ENCODE peak calls at places on chromosomes 5 and 9, in seven cellular contexts. A is IMR-90, M is A549, O is uterus, W is vagina, K is breast epithelium, C is heart left ventricle. X is an unnamed sample.

GRCh38 chr5:34749431-34749872 is 89.5 kb upstream of the TTC23L start:
- DNase-seq in A (peak; percentile 89), M (no peak), O (no peak), W (no peak), K (no peak), C (no peak), X (no peak)

GRCh38 chr9:135574331-135574730 is 12.8 kb downstream of the PAEP start:
- DNase-seq in A (no peak), M (no peak), O (no peak), W (no peak), K (no peak), C (no peak), X (peak; percentile 15)

GRCh38 chr5:180071418-180072255 is at the start of gene RNF130:
- DNase-seq in A (peak; percentile 88), M (peak; percentile 87), O (peak; percentile 93), W (no peak), K (peak; percentile 80), C (peak; percentile 98), X (peak; percentile 87)

GRCh38 chr9:35814106-35814840 is 569 bp downstream of the HINT2 start:
- DNase-seq in A (peak; percentile 41), M (peak; percentile 70), O (peak; percentile 69), W (no peak), K (peak; percentile 47), C (peak; percentile 83), X (no peak)

GRCh38 chr5:176790921-176791320 is 19.4 kb upstream of the UNC5A start:
- DNase-seq in A (no peak), M (no peak), O (no peak), W (no peak), K (no peak), C (no peak), X (no peak)

GRCh38 chr9:68769852-68770251 is 64.8 kb downstream of the PIP5K1B start:
- DNase-seq in A (no peak), M (no peak), O (no peak), W (no peak), K (no peak), C (no peak), X (no peak)

GRCh38 chr5:5270958-5271605 is 131.0 kb downstream of the ADAMTS16 start:
- DNase-seq in A (peak; percentile 40), M (peak; percentile 82), O (peak; percentile 71), W (no peak), K (peak; percentile 39), C (peak; percentile 79), X (no peak)

GRCh38 chr5:100889165-100889564 is 13.9 kb downstream of the ST8SIA4 start:
- DNase-seq in A (no peak), M (no peak), O (no peak), W (no peak), K (no peak), C (no peak), X (no peak)

GRCh38 chr5:45696206-45696836 is at the start of gene HCN1:
- DNase-seq in A (peak; percentile 32), M (peak; percentile 23), O (peak; percentile 32), W (no peak), K (peak; percentile 36), C (peak; percentile 83), X (peak; percentile 90)

GRCh38 chr9:133031496-133031911 is 707 bp downstream of the GTF3C5 start:
- DNase-seq in A (no peak), M (no peak), O (no peak), W (no peak), K (no peak), C (no peak), X (no peak)

GRCh38 chr9:73166453-73166852 is 14.8 kb downstream of the ANXA1 start:
- DNase-seq in A (no peak), M (no peak), O (no peak), W (no peak), K (no peak), C (no peak), X (no peak)

GRCh38 chr5:125058185-125058826 is 311.9 kb upstream of the ZNF608 start:
- DNase-seq in A (peak; percentile 69), M (no peak), O (no peak), W (no peak), K (no peak), C (no peak), X (no peak)

GRCh38 chr9:105877719-105878118 is 183.4 kb downstream of the TMEM38B start:
- DNase-seq in A (no peak), M (no peak), O (no peak), W (no peak), K (no peak), C (no peak), X (no peak)

GRCh38 chr9:129880654-129881546 is 45.6 kb downstream of the USP20 start:
- DNase-seq in A (peak; percentile 32), M (no peak), O (no peak), W (no peak), K (no peak), C (no peak), X (no peak)

GRCh38 chr5:112480501-112480900 is 61.4 kb upstream of the EPB41L4A start:
- DNase-seq in A (no peak), M (no peak), O (no peak), W (no peak), K (no peak), C (no peak), X (no peak)

GRCh38 chr9:136679431-136679941 is 7.8 kb downstream of the AGPAT2 start:
- DNase-seq in A (no peak), M (no peak), O (no peak), W (no peak), K (peak; percentile 78), C (no peak), X (no peak)

GRCh38 chr5:139925650-139926640 is 117.2 kb downstream of the NRG2 start:
- DNase-seq in A (no peak), M (no peak), O (no peak), W (no peak), K (no peak), C (no peak), X (no peak)
- TF ChIP-seq POLR2A in A (no peak), M (no peak), O (no peak), W (no peak), K (no peak), C (no peak), X (no peak)

GRCh38 chr5:142059304-142059940 is 46.6 kb upstream of the GNPDA1 start:
- DNase-seq in A (no peak), M (no peak), O (no peak), W (no peak), K (no peak), C (no peak), X (peak; percentile 47)
- TF ChIP-seq CTCF in A (no peak), M (no peak), O (no peak), W (no peak), K (no peak), C (no peak), X (no peak)

DNA sequence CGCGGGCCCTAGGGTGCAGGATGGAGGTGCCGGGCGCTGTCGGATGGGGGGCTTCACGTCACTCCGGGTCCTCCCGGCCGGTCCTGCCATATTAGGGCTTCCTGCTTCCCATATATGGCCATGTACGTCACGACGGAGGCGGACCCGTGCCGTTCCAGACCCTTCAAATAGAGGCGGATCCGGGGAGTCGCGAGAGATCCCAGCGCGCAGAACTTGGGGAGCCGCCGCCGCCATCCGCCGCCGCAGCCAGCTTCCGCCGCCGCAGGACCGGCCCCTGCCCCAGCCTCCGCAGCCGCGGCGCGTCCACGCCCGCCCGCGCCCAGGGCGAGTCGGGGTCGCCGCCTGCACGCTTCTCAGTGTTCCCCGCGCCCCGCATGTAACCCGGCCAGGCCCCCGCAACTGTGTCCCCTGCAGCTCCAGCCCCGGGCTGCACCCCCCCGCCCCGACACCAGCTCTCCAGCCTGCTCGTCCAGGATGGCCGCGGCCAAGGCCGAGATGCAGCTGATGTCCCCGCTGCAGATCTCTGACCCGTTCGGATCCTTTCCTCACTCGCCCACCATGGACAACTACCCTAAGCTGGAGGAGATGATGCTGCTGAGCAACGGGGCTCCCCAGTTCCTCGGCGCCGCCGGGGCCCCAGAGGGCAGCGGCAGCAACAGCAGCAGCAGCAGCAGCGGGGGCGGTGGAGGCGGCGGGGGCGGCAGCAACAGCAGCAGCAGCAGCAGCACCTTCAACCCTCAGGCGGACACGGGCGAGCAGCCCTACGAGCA is at the start of gene EGR1:
- DNase-seq in A (peak; percentile 94), M (peak; percentile 88), O (peak; percentile 95), W (no peak), K (peak; percentile 97), C (peak; percentile 96), X (peak; percentile 96)
- TF ChIP-seq POLR2A in A (no peak), M (peak; percentile 44), O (peak; percentile 97), W (no peak), K (peak; percentile 9), C (no peak), X (no peak)

DNA sequence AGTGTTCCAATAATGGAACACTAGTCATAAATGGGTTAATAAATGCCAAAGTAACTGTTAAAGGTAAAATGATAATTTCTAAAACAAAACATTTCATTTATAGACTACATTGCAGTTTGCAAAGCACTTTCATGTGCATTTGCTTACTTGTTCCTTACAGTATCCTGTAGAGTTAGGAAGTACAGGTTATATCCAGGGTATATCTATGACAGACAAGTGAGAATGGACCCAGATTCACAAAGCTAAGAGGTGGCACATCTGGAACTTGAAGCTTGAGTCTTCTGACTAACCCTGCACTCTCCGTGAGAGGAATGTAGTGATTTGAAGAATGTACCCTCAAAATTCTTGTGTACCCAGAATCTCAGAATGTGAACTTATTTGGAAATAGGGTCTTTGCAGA is 121.4 kb downstream of the FER start:
- DNase-seq in A (no peak), M (no peak), O (no peak), W (no peak), K (no peak), C (no peak), X (no peak)
- TF ChIP-seq CTCF in A (no peak), M (no peak), O (no peak), W (no peak), K (no peak), C (no peak), X (no peak)

DNA sequence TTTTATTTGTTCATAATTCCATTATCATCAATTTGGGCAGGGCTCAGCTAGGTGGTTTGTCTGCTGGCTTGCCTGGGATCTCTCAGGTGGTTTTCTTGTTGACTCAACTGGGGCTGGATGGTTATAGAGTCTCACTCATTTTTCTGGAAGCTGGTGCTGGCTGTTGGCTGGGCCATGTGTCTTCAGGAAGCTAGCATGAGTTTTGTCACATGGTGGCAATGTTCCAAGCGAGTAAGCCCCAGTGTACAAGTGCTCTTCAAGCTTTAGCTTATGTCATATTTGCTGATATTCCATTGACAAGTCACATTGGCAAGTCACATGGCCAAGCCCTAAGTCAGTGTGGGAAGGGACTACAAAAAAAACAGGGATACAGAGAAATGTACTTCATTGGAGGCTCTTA is 2.3 kb upstream of the RASEF start:
- DNase-seq in A (no peak), M (no peak), O (no peak), W (no peak), K (no peak), C (no peak), X (no peak)
- TF ChIP-seq POLR2A in A (no peak), M (no peak), O (no peak), W (no peak), K (no peak), C (no peak), X (no peak)

GRCh38 chr5:22431840-22432239 is 421.3 kb downstream of the CDH12 start:
- DNase-seq in A (no peak), M (no peak), O (no peak), W (no peak), K (no peak), C (no peak), X (no peak)
- TF ChIP-seq CTCF in A (no peak), M (no peak), O (no peak), W (no peak), K (no peak), C (no peak), X (no peak)